ENCODE peak calls at places on chromosomes 11 and 22, in seven cellular contexts. One of them, this sample, is unnamed.

GRCh38 chr22:45202333-45203149 is 38.2 kb downstream of the KIAA0930 start:
- DNase-seq in neural progenitor cell: no peak
- DNase-seq in epithelial cell of proximal tubule: no peak
- DNase-seq in heart left ventricle: no peak
- DNase-seq in nephron progenitor cell: no peak
- DNase-seq in transverse colon: no peak
- DNase-seq in tibial nerve: no peak
- DNase-seq in this sample: no peak

GRCh38 chr22:22687638-22688500 is 43.5 kb downstream of the GGTLC2 start:
- DNase-seq in nephron progenitor cell: peak; percentile 47
- DNase-seq in tibial nerve: no peak
- DNase-seq in heart left ventricle: no peak
- DNase-seq in transverse colon: peak; percentile 34
- DNase-seq in neural progenitor cell: peak; percentile 67
- DNase-seq in epithelial cell of proximal tubule: no peak
- DNase-seq in this sample: peak; percentile 63

GRCh38 chr11:114914231-114915005 is 236.1 kb downstream of the NXPE2 start:
- DNase-seq in neural progenitor cell: no peak
- DNase-seq in tibial nerve: no peak
- DNase-seq in transverse colon: no peak
- DNase-seq in epithelial cell of proximal tubule: no peak
- DNase-seq in heart left ventricle: no peak
- DNase-seq in nephron progenitor cell: no peak
- DNase-seq in this sample: no peak

GRCh38 chr22:40660725-40661124 is 18.6 kb upstream of the MCHR1 start:
- DNase-seq in neural progenitor cell: no peak
- DNase-seq in heart left ventricle: no peak
- DNase-seq in transverse colon: no peak
- DNase-seq in tibial nerve: no peak
- DNase-seq in epithelial cell of proximal tubule: no peak
- DNase-seq in nephron progenitor cell: no peak
- DNase-seq in this sample: no peak

GRCh38 chr22:38948181-38948940 is 9.0 kb upstream of the APOBEC3A start:
- DNase-seq in heart left ventricle: no peak
- DNase-seq in tibial nerve: no peak
- DNase-seq in epithelial cell of proximal tubule: no peak
- DNase-seq in neural progenitor cell: peak; percentile 1
- DNase-seq in nephron progenitor cell: no peak
- DNase-seq in transverse colon: peak; percentile 6
- DNase-seq in this sample: no peak

GRCh38 chr22:24404561-24405275 is 22.7 kb upstream of the ADORA2A start:
- DNase-seq in nephron progenitor cell: no peak
- DNase-seq in tibial nerve: no peak
- DNase-seq in epithelial cell of proximal tubule: no peak
- DNase-seq in neural progenitor cell: no peak
- DNase-seq in transverse colon: no peak
- DNase-seq in heart left ventricle: no peak
- DNase-seq in this sample: no peak

GRCh38 chr11:6926208-6927029 is at the start of gene ZNF215:
- DNase-seq in tibial nerve: peak; percentile 25
- DNase-seq in nephron progenitor cell: peak; percentile 81
- DNase-seq in neural progenitor cell: peak; percentile 92
- DNase-seq in epithelial cell of proximal tubule: peak; percentile 33
- DNase-seq in heart left ventricle: peak; percentile 64
- DNase-seq in transverse colon: peak; percentile 89
- DNase-seq in this sample: peak; percentile 90

GRCh38 chr11:118886681-118887111 is 3.0 kb downstream of the CXCR5 start:
- DNase-seq in heart left ventricle: no peak
- DNase-seq in nephron progenitor cell: no peak
- DNase-seq in transverse colon: no peak
- DNase-seq in tibial nerve: no peak
- DNase-seq in epithelial cell of proximal tubule: no peak
- DNase-seq in neural progenitor cell: no peak
- DNase-seq in this sample: no peak

GRCh38 chr11:104823638-104824037 is 74.6 kb downstream of the CASP12 start:
- DNase-seq in neural progenitor cell: no peak
- DNase-seq in nephron progenitor cell: no peak
- DNase-seq in tibial nerve: no peak
- DNase-seq in epithelial cell of proximal tubule: no peak
- DNase-seq in transverse colon: no peak
- DNase-seq in heart left ventricle: no peak
- DNase-seq in this sample: no peak

GRCh38 chr22:34430386-34430785 is 510.1 kb upstream of the LARGE1 start:
- DNase-seq in transverse colon: no peak
- DNase-seq in epithelial cell of proximal tubule: no peak
- DNase-seq in heart left ventricle: no peak
- DNase-seq in nephron progenitor cell: no peak
- DNase-seq in tibial nerve: no peak
- DNase-seq in neural progenitor cell: no peak
- DNase-seq in this sample: no peak

GRCh38 chr11:62472063-62472884 is 53.4 kb downstream of the SCGB1A1 start:
- DNase-seq in tibial nerve: no peak
- DNase-seq in heart left ventricle: no peak
- DNase-seq in epithelial cell of proximal tubule: no peak
- DNase-seq in transverse colon: peak; percentile 51
- DNase-seq in neural progenitor cell: no peak
- DNase-seq in nephron progenitor cell: no peak
- DNase-seq in this sample: peak; percentile 74

GRCh38 chr11:81270686-81271085 is 1463.0 kb downstream of the FAM181B start:
- DNase-seq in tibial nerve: no peak
- DNase-seq in nephron progenitor cell: no peak
- DNase-seq in transverse colon: no peak
- DNase-seq in heart left ventricle: no peak
- DNase-seq in neural progenitor cell: no peak
- DNase-seq in epithelial cell of proximal tubule: no peak
- DNase-seq in this sample: no peak

DNA sequence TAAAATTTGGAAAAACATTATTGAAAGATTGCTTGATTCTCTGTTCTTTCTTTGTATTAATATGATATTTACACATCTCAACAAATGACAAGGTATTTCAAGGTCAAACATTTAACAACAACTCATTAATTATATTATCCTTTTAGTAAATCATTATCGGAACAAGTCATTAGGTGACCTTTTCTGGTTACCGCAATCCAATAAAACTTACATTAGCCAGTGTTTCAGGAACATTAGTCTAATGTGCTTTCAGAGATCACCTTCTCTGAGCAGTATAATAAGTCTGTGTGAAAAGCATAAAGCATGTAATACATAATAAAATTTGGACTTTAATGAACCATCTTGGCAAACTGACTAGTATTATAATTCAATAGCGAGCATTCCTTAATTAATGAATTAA is 1466.4 kb downstream of the FAM181B start:
- DNase-seq in epithelial cell of proximal tubule: no peak
- DNase-seq in nephron progenitor cell: no peak
- DNase-seq in heart left ventricle: no peak
- DNase-seq in tibial nerve: no peak
- DNase-seq in neural progenitor cell: no peak
- DNase-seq in transverse colon: no peak
- DNase-seq in this sample: no peak
- TF ChIP-seq CTCF in epithelial cell of proximal tubule: no peak
- TF ChIP-seq CTCF in nephron progenitor cell: no peak
- TF ChIP-seq CTCF in heart left ventricle: no peak
- TF ChIP-seq CTCF in tibial nerve: no peak
- TF ChIP-seq CTCF in neural progenitor cell: no peak
- TF ChIP-seq CTCF in transverse colon: no peak
- TF ChIP-seq CTCF in this sample: no peak

DNA sequence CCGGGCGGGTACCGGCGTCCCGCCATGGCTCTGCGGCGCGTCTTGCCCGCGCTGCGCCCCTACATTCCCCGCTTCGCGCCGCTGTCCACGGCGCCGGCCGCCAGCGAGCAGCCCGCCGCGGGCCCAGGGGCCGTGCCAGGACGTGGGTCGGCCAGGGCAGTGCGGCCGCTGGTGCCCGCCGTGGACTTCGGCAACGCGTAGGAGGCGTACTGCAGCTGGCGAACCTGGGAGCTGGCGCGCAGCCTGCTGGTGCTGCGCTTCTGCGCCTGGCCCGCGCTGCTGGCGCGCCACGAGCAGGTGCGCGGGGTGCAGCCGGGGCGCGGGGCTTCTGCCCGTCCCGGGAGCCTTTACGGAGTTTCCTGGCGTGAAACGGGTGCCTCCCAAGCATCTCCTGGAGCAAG is 20.1 kb downstream of the DGCR6L start:
- DNase-seq in transverse colon: peak; percentile 34
- DNase-seq in tibial nerve: no peak
- DNase-seq in neural progenitor cell: no peak
- DNase-seq in heart left ventricle: no peak
- DNase-seq in nephron progenitor cell: no peak
- DNase-seq in epithelial cell of proximal tubule: no peak
- DNase-seq in this sample: no peak
- TF ChIP-seq CTCF in transverse colon: no peak
- TF ChIP-seq CTCF in tibial nerve: no peak
- TF ChIP-seq CTCF in neural progenitor cell: no peak
- TF ChIP-seq CTCF in heart left ventricle: no peak
- TF ChIP-seq CTCF in nephron progenitor cell: no peak
- TF ChIP-seq CTCF in epithelial cell of proximal tubule: no peak
- TF ChIP-seq CTCF in this sample: no peak

DNA sequence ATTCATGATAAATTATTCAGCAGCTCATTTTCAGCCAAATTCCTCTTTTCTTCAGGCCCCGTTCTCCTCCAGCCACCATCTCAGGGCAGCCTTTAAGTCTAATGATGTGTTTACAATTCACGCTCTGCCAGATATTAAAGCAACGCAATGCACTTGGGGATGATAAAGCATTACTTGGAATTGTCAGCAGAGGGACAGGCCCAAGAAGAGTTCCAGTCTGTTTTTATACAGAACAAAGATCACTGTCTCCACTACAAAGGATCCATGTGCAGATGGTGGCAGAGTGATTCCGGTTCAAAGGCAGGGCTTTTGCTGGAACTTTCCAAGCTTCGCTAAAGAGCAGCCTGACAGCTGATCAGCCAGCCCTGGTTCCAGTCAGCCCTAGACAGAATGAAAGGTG is 13.7 kb upstream of the GALNT18 start:
- DNase-seq in neural progenitor cell: no peak
- DNase-seq in transverse colon: no peak
- DNase-seq in nephron progenitor cell: no peak
- DNase-seq in tibial nerve: no peak
- DNase-seq in heart left ventricle: no peak
- DNase-seq in epithelial cell of proximal tubule: no peak
- DNase-seq in this sample: no peak
- TF ChIP-seq CTCF in neural progenitor cell: peak; percentile 4
- TF ChIP-seq CTCF in transverse colon: no peak
- TF ChIP-seq CTCF in nephron progenitor cell: no peak
- TF ChIP-seq CTCF in tibial nerve: no peak
- TF ChIP-seq CTCF in heart left ventricle: no peak
- TF ChIP-seq CTCF in epithelial cell of proximal tubule: peak; percentile 15
- TF ChIP-seq CTCF in this sample: no peak

GRCh38 chr22:47837703-47838102 is 1075.3 kb downstream of the TBC1D22A start:
- DNase-seq in nephron progenitor cell: no peak
- DNase-seq in tibial nerve: no peak
- DNase-seq in epithelial cell of proximal tubule: no peak
- DNase-seq in heart left ventricle: no peak
- DNase-seq in transverse colon: no peak
- DNase-seq in neural progenitor cell: peak; percentile 49
- DNase-seq in this sample: peak; percentile 8
- TF ChIP-seq CTCF in nephron progenitor cell: peak; percentile 31
- TF ChIP-seq CTCF in tibial nerve: no peak
- TF ChIP-seq CTCF in epithelial cell of proximal tubule: peak; percentile 37
- TF ChIP-seq CTCF in heart left ventricle: no peak
- TF ChIP-seq CTCF in transverse colon: peak; percentile 25
- TF ChIP-seq CTCF in neural progenitor cell: peak; percentile 56
- TF ChIP-seq CTCF in this sample: peak; percentile 49

DNA sequence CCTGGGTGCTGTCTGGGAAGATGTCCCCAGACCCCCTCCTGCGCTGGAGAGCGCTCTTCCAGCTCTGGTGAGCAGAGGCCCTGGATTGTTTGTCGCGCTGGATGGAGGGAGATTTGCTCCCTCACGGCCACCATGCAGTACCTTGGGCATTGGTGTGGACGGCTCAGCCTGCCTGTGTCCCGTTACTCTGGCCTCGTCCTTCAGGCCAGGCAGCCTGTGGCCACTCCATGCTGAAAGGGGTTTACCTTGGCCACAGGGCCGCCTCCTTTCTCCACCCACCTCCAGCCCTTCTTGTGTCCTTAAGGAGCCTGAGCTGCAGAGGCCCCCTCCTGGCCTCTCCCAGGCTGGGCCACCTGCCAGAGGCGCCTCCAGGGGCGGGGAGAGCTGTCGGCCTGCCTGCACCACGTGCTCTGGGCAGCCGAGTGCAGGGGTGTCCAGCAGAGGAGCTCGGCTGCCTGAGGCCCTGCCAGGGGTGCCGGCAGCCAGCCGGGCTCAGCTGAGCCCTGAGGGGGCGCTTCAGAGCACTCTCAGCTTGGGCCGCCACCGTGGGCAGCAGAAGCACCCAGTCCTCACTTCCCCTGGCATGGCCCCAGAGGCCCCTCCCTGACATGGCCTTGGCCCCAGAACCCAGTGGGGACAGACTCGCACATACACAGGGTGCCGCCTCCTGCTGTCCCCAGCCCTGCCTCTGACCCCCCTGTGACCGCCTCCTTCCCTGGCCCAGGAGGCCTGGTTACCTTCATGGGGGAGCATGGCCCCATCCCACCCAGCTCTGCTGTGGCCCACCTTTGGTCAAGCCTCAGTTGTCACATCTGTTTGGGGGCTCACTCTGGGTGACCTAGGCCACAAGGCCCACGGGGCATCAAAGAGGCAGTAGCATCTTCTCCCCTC is 3.4 kb downstream of the CCND1 start:
- DNase-seq in tibial nerve: peak; percentile 49
- DNase-seq in transverse colon: peak; percentile 67
- DNase-seq in heart left ventricle: peak; percentile 93
- DNase-seq in neural progenitor cell: no peak
- DNase-seq in epithelial cell of proximal tubule: no peak
- DNase-seq in nephron progenitor cell: no peak
- DNase-seq in this sample: peak; percentile 80
- TF ChIP-seq CTCF in tibial nerve: peak; percentile 56
- TF ChIP-seq CTCF in transverse colon: peak; percentile 19
- TF ChIP-seq CTCF in heart left ventricle: peak; percentile 25
- TF ChIP-seq CTCF in neural progenitor cell: no peak
- TF ChIP-seq CTCF in epithelial cell of proximal tubule: peak; percentile 37
- TF ChIP-seq CTCF in nephron progenitor cell: no peak
- TF ChIP-seq CTCF in this sample: no peak

GRCh38 chr11:67699521-67699920 is 25.1 kb upstream of the ALDH3B2 start:
- DNase-seq in neural progenitor cell: no peak
- DNase-seq in tibial nerve: no peak
- DNase-seq in heart left ventricle: no peak
- DNase-seq in transverse colon: no peak
- DNase-seq in nephron progenitor cell: no peak
- DNase-seq in epithelial cell of proximal tubule: no peak
- DNase-seq in this sample: peak; percentile 66

GRCh38 chr11:67696998-67697397 is 22.6 kb upstream of the ALDH3B2 start:
- DNase-seq in nephron progenitor cell: no peak
- DNase-seq in heart left ventricle: no peak
- DNase-seq in epithelial cell of proximal tubule: no peak
- DNase-seq in tibial nerve: no peak
- DNase-seq in transverse colon: no peak
- DNase-seq in neural progenitor cell: no peak
- DNase-seq in this sample: no peak

GRCh38 chr11:67697846-67698245 is 23.4 kb upstream of the ALDH3B2 start:
- DNase-seq in heart left ventricle: no peak
- DNase-seq in tibial nerve: no peak
- DNase-seq in transverse colon: no peak
- DNase-seq in neural progenitor cell: no peak
- DNase-seq in nephron progenitor cell: no peak
- DNase-seq in epithelial cell of proximal tubule: no peak
- DNase-seq in this sample: no peak

GRCh38 chr11:67700141-67700540 is 25.7 kb upstream of the ALDH3B2 start:
- DNase-seq in transverse colon: no peak
- DNase-seq in tibial nerve: no peak
- DNase-seq in neural progenitor cell: peak; percentile 27
- DNase-seq in heart left ventricle: no peak
- DNase-seq in nephron progenitor cell: no peak
- DNase-seq in epithelial cell of proximal tubule: no peak
- DNase-seq in this sample: no peak

GRCh38 chr11:67698247-67698646 is 23.8 kb upstream of the ALDH3B2 start:
- DNase-seq in tibial nerve: no peak
- DNase-seq in epithelial cell of proximal tubule: no peak
- DNase-seq in neural progenitor cell: no peak
- DNase-seq in transverse colon: no peak
- DNase-seq in heart left ventricle: no peak
- DNase-seq in nephron progenitor cell: no peak
- DNase-seq in this sample: peak; percentile 39
- TF ChIP-seq CTCF in tibial nerve: no peak
- TF ChIP-seq CTCF in epithelial cell of proximal tubule: no peak
- TF ChIP-seq CTCF in neural progenitor cell: no peak
- TF ChIP-seq CTCF in transverse colon: no peak
- TF ChIP-seq CTCF in heart left ventricle: no peak
- TF ChIP-seq CTCF in nephron progenitor cell: no peak
- TF ChIP-seq CTCF in this sample: no peak

This sample was measured in MCF 10A.